ENCODE peak calls at places on chromosomes 11 and 22, in four cellular contexts. O is fibroblast of lung, G is body of pancreas, C is kidney. H is an unnamed sample.

GRCh38 chr11:269146-269890 is 8.9 kb upstream of the NLRP6 start:
- DNase-seq in O (no peak), C (peak; percentile 39), G (no peak), H (no peak)

GRCh38 chr11:85697747-85698146 is 11.8 kb upstream of the CCDC89 start:
- DNase-seq in O (no peak), G (no peak), C (no peak), H (no peak)

GRCh38 chr11:133021503-133021902 is 510.8 kb downstream of the OPCML start:
- DNase-seq in G (no peak), O (no peak), C (no peak), H (no peak)

GRCh38 chr11:65424200-65425104 is 1.9 kb downstream of the NEAT1 start:
- DNase-seq in C (peak; percentile 83), G (peak; percentile 68), O (peak; percentile 47), H (peak; percentile 82)

GRCh38 chr11:46917109-46918086 is 952 bp downstream of the LRP4 start:
- DNase-seq in O (no peak), C (no peak), G (no peak), H (no peak)

GRCh38 chr11:47415949-47416472 is 7.6 kb downstream of the SLC39A13 start:
- DNase-seq in C (peak; percentile 93), G (peak; percentile 73), O (peak; percentile 95), H (peak; percentile 96)

GRCh38 chr11:69598147-69598546 is 42.8 kb upstream of the CCND1 start:
- DNase-seq in O (no peak), C (no peak), G (no peak), H (no peak)

GRCh38 chr11:13229675-13230359 is 47.8 kb upstream of the BMAL1 start:
- DNase-seq in G (no peak), C (no peak), O (no peak), H (peak; percentile 62)

GRCh38 chr11:1473786-1474185 is 12.8 kb downstream of the MOB2 start:
- DNase-seq in C (peak; percentile 67), O (no peak), G (no peak), H (no peak)

GRCh38 chr11:19676508-19677379 is 35.9 kb upstream of the NAV2 start:
- DNase-seq in G (no peak), O (no peak), C (no peak), H (no peak)

GRCh38 chr11:33894402-33894754 is 2.5 kb upstream of the LMO2 start:
- DNase-seq in C (no peak), O (no peak), G (no peak), H (no peak)

GRCh38 chr11:69534166-69534530 is 52.7 kb downstream of the LINC01488 start:
- DNase-seq in O (no peak), G (no peak), C (peak; percentile 66), H (no peak)

GRCh38 chr11:70788247-70789022 is 390.1 kb downstream of the CTTN start:
- DNase-seq in C (no peak), O (peak; percentile 91), G (no peak), H (peak; percentile 80)

DNA sequence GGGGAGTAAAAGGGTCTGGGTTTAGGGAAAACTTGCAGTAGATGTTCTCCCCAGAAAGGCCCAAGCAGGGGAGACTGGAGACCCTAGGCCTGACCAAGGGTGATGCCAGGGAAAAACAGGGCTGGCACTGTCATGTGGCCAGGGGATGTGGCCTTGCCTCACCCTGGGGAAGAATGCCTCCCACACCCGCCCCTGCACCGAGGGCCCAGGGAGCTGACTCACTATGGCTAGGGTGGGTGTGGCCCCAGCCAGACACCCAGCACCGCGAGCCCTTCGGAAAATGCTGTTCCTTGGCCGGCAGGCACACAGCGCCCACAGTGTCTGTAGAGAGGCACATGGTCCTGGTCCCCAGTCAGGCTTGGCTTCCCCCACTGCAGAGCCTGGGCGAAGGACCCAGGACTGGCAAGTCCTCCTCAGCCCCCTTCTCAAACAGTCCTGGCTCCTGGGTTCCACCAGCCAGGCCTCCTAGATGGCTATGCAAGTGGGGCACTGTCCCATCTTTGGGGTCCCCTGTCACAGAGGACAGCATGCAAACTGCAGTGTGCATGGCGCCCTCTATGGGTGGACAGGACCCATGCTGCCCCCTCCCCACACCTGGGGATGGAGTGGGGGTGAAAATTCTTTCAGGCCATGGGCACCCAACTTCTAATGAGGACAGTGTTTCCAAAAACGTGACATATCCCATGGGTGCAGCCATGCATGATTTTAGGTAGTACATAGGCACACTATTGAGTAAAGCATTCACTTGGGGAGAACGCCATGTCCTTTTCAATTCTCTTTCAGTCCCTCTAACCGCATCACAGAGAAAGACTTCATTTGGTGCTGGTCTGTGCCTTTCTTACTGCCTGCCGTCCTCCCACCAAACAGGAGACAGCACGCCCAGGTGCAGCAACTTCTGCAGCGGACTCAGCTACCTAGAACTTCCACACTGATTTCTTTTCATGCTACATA is 15.2 kb downstream of the TMPRSS5 start:
- DNase-seq in C (peak; percentile 88), G (no peak), O (peak; percentile 88), H (peak; percentile 22)
- TF ChIP-seq CTCF in C (no peak), G (no peak), O (peak; percentile 25), H (no peak)

GRCh38 chr11:122098223-122098980 is 17.6 kb downstream of the BLID start:
- DNase-seq in G (no peak), C (no peak), O (no peak), H (peak; percentile 63)

GRCh38 chr11:122097419-122098001 is 18.5 kb downstream of the BLID start:
- DNase-seq in C (no peak), O (peak; percentile 76), G (no peak), H (peak; percentile 79)

GRCh38 chr11:122100222-122101080 is 15.6 kb downstream of the BLID start:
- DNase-seq in O (peak; percentile 84), G (peak; percentile 38), C (peak; percentile 75), H (peak; percentile 89)

GRCh38 chr11:122101625-122102291 is 14.3 kb downstream of the BLID start:
- DNase-seq in G (peak; percentile 41), O (peak; percentile 91), C (peak; percentile 72), H (peak; percentile 89)

DNA sequence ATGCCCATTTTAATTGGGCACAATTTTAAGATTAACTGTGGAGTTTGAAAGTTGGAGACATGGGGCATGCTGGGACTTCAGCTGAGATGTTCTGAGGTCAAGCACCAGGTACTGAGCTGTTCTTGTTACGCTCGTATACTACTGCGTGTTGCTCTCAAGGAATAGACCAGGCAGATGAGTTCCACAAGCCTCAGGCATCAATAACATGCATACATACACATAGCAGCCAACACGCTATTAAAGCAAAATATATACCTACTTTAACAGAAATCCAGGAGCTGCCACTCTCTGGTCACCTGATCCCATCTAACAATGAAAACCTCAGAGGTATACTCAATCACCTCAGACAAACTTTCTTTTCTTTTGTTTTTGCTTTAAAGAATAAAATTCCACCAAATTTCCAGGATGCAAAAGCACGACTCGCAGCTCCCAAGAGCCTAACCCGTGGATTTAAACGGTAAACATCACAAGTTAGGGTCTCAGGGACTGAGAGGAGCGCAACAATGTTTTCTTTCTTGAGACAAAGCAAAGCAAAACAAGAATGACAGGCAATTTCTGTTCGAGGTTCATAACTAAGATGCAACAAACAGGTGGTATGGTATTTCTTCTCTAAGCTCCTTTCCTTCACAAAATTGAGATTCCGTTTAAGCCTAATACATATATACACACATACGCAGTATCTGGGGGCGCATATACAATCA is 16.5 kb downstream of the BLID start:
- DNase-seq in O (peak; percentile 74), C (no peak), G (no peak), H (peak; percentile 79)
- H3K4me3 ChIP-seq in O (peak overlapping the region; percentile 64), C (peak overlapping the region; percentile 58), G (peak overlapping the region; percentile 12), H (peak overlapping the region; percentile 64)

GRCh38 chr22:47357493-47357892 is 595.0 kb downstream of the TBC1D22A start:
- DNase-seq in G (no peak), O (no peak), C (no peak), H (no peak)

GRCh38 chr22:47357086-47357485 is 594.6 kb downstream of the TBC1D22A start:
- DNase-seq in G (no peak), C (no peak), O (no peak), H (no peak)

GRCh38 chr22:47366026-47366767 is 603.7 kb downstream of the TBC1D22A start:
- DNase-seq in C (no peak), G (no peak), O (no peak), H (no peak)

GRCh38 chr22:47356433-47357011 is 594.1 kb downstream of the TBC1D22A start:
- DNase-seq in C (no peak), O (no peak), G (no peak), H (no peak)

DNA sequence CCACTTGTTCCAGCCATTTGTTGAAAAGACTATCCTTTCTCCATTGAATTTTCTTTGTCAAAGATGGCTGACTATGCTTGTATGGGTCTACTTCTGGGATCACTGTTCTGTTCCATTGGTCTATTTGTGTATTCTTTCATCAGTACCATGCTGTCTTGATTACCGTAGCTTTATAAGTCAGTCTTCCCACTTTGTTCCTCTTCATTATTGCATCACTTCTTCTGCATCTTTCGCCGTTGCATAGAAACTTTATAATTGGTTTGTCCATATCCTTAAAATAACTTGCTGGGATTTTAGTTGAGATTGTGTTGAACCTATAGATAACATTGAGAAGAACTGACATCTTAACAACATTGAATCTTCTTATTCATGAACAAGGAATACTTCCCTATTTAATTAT is 598.8 kb downstream of the TBC1D22A start:
- DNase-seq in G (no peak), O (no peak), C (no peak), H (no peak)
- TF ChIP-seq CTCF in G (no peak), O (no peak), C (no peak), H (no peak)

DNA sequence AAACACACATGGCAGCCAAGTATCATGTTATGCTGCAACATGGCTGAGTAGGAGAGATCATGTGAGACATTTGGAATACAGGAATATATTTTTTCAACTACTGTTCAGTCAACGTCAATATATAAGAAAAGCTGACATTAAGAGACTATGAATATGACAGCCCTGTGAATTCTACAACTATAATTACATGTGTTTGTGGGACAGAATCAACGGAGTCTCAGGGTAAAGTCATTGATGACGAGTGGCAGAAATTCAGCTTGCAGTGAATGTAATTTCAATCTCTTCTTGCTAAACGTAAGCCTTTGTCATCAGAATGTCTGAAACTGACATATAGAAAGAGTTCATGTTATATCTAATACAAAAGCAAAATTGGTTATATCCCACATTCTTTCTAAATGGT is 83.7 kb upstream of the FIBIN start:
- DNase-seq in C (no peak), G (no peak), O (no peak), H (no peak)
- H3K4me3 ChIP-seq in C (no peak overlapping the region), G (no peak overlapping the region), O (no peak overlapping the region), H (no peak overlapping the region)